ENCODE peak calls at places on chromosomes 12 and 14, in five cellular contexts. V is aorta; O is OCI-M1; Q is stimulated activated CD8-positive, alpha-beta memory T cell treated with anti-CD3 and anti-CD28 coated beads, Interleukin-4, amount 100 ng/mL, for 1 hour; C is GDM1. R is an unnamed sample.

GRCh38 chr12:49985981-49986380 is 13.2 kb downstream of the AQP6 start:
- DNase-seq in V (no peak), O (no peak), Q (no peak), C (no peak), R (no peak)

GRCh38 chr12:23525450-23526072 is 423.9 kb downstream of the SOX5 start:
- DNase-seq in V (no peak), O (no peak), Q (no peak), C (no peak), R (no peak)

GRCh38 chr14:53048631-53049030 is 97.8 kb upstream of the FERMT2 start:
- DNase-seq in V (no peak), O (no peak), Q (no peak), C (no peak), R (no peak)

GRCh38 chr12:83945871-83946270 is 966.7 kb downstream of the SLC6A15 start:
- DNase-seq in V (no peak), O (no peak), Q (no peak), C (no peak), R (no peak)

GRCh38 chr14:96734076-96734622 is 63.0 kb upstream of the VRK1 start:
- DNase-seq in V (no peak), O (no peak), Q (no peak), C (no peak), R (no peak)

GRCh38 chr14:104141621-104142091 is 3.3 kb downstream of the KIF26A start:
- DNase-seq in V (no peak), O (no peak), Q (no peak), C (no peak), R (no peak)

GRCh38 chr12:67788118-67788517 is 139.6 kb downstream of the DYRK2 start:
- DNase-seq in V (no peak), O (no peak), Q (no peak), C (no peak), R (no peak)

GRCh38 chr12:4809449-4810218 is 89.4 kb downstream of the GALNT8 start:
- DNase-seq in V (no peak), O (no peak), Q (no peak), C (no peak), R (no peak)

GRCh38 chr12:6873094-6874006 is at the start of gene SPSB2:
- DNase-seq in V (peak), O (peak), Q (peak), C (peak), R (peak)

GRCh38 chr12:49507139-49507538 is 31.7 kb upstream of the KCNH3 start:
- DNase-seq in V (no peak), O (no peak), Q (no peak), C (no peak), R (no peak)

GRCh38 chr12:69821441-69822204 is 3.4 kb upstream of the MYRFL start:
- DNase-seq in V (no peak), O (peak), Q (no peak), C (no peak), R (no peak)

GRCh38 chr14:32633214-32633864 is 304.2 kb downstream of the AKAP6 start:
- DNase-seq in V (no peak), O (peak), Q (no peak), C (no peak), R (no peak)

GRCh38 chr12:31235868-31236395 is 90.0 kb downstream of the SINHCAF start:
- DNase-seq in V (no peak), O (no peak), Q (no peak), C (no peak), R (no peak)

GRCh38 chr14:76872796-76873432 is 46.7 kb downstream of the LRRC74A start:
- DNase-seq in V (peak), O (peak), Q (peak), C (peak), R (peak)

GRCh38 chr14:33061667-33062325 is 123.1 kb downstream of the NPAS3 start:
- DNase-seq in V (no peak), O (peak), Q (no peak), C (no peak), R (no peak)

GRCh38 chr12:92471551-92471950 is 231.2 kb upstream of the PLEKHG7 start:
- DNase-seq in V (no peak), O (no peak), Q (no peak), C (no peak), R (no peak)

GRCh38 chr12:12736759-12737676 is 19.9 kb downstream of the CDKN1B start:
- DNase-seq in V (no peak), O (peak), Q (no peak), C (no peak), R (peak)

GRCh38 chr14:104355101-104355691 is 216.8 kb downstream of the KIF26A start:
- DNase-seq in V (peak), O (no peak), Q (no peak), C (no peak), R (no peak)